ENCODE peak calls at places on chromosomes 12 and 14, in five cellular contexts. C, Z, T, F and E are unnamed samples. For H3K4me1, the result is how much of the 10 kb centered on the place peaks cover.

GRCh38 chr14:36671149-36671548 is 9.5 kb downstream of the PAX9 start:
- DNase-seq in C (no peak), Z (no peak), T (no peak), F (no peak), E (no peak)

GRCh38 chr14:79896009-79896408 is 315.3 kb downstream of the DIO2 start:
- DNase-seq in C (no peak), Z (no peak), T (no peak), F (no peak), E (no peak)

GRCh38 chr14:95449131-95449530 is 67.3 kb downstream of the SYNE3 start:
- DNase-seq in C (no peak), Z (no peak), T (no peak), F (no peak), E (no peak)

GRCh38 chr14:43647302-43647701 is 859.8 kb downstream of the FSCB start:
- DNase-seq in C (no peak), Z (peak), T (no peak), F (peak), E (peak)

GRCh38 chr12:40921563-40922163 is 229.4 kb downstream of the CNTN1 start:
- DNase-seq in C (no peak), Z (peak), T (no peak), F (peak), E (no peak)

GRCh38 chr14:25049559-25050493 is at the start of gene STXBP6:
- DNase-seq in C (peak), Z (peak), T (peak), F (peak), E (peak)

GRCh38 chr12:89189448-89189847 is 162.9 kb downstream of the DUSP6 start:
- DNase-seq in C (no peak), Z (no peak), T (no peak), F (no peak), E (no peak)

GRCh38 chr14:41285193-41285748 is 321.4 kb upstream of the LRFN5 start:
- DNase-seq in C (no peak), Z (peak), T (no peak), F (peak), E (peak)

GRCh38 chr14:61663312-61663974 is 31.9 kb upstream of the HIF1A start:
- DNase-seq in C (no peak), Z (no peak), T (no peak), F (no peak), E (no peak)

GRCh38 chr12:11812558-11813421 is 163.3 kb downstream of the ETV6 start:
- DNase-seq in C (no peak), Z (peak), T (peak), F (peak), E (peak)

GRCh38 chr14:91142214-91142668 is 28.4 kb downstream of the DGLUCY start:
- DNase-seq in C (no peak), Z (no peak), T (no peak), F (no peak), E (no peak)

GRCh38 chr12:27969011-27969900 is 3.3 kb downstream of the PTHLH start:
- DNase-seq in C (peak), Z (peak), T (peak), F (peak), E (peak)

GRCh38 chr14:32167907-32168306 is 33.9 kb upstream of the RNU6-7 start:
- DNase-seq in C (no peak), Z (no peak), T (no peak), F (no peak), E (no peak)

GRCh38 chr12:111570090-111570961 is 28.8 kb downstream of the ATXN2 start:
- DNase-seq in C (no peak), Z (peak), T (no peak), F (no peak), E (no peak)

GRCh38 chr14:99035268-99035667 is 236.7 kb downstream of the BCL11B start:
- DNase-seq in C (no peak), Z (peak), T (no peak), F (no peak), E (no peak)

GRCh38 chr14:99036594-99037293 is 235.3 kb downstream of the BCL11B start:
- DNase-seq in C (no peak), Z (no peak), T (no peak), F (peak), E (peak)

GRCh38 chr14:99035712-99036593 is 236.0 kb downstream of the BCL11B start:
- DNase-seq in C (peak), Z (peak), T (peak), F (peak), E (peak)

GRCh38 chr14:99033951-99034350 is 238.0 kb downstream of the BCL11B start:
- DNase-seq in C (no peak), Z (no peak), T (no peak), F (no peak), E (peak)

DNA sequence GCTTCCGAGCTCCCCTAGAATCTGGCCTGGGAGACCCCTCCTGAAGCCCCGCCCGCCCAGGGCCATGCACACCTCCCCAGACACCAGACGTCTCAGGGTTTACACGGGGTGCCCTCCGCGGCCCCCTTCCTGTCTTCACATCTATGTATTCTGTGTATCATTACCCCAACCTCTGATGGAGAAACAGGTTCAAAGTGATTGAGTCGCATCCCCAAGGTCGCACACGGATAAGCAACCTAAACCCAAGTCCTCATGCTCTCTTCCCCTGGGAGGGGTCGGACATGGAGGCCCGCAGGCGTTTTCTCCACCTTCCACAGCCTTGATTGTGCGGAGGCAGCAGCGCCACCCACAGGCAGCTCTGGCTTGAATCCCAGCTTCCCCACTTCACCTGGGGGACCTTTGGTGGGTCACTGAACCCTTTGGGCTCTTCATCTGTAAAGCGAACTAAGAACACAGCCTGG is 237.3 kb downstream of the BCL11B start:
- DNase-seq in C (no peak), Z (no peak), T (no peak), F (no peak), E (peak)
- TF ChIP-seq CTCF in C (no peak), Z (no peak), T (peak), F (peak), E (peak)

GRCh38 chr12:47391566-47391965 is 311.8 kb upstream of the AMIGO2 start:
- DNase-seq in C (no peak), Z (no peak), T (no peak), F (no peak), E (no peak)
- H3K4me1 ChIP-seq in C (under half), Z (under half), T (under half), F (under half), E (under half)

DNA sequence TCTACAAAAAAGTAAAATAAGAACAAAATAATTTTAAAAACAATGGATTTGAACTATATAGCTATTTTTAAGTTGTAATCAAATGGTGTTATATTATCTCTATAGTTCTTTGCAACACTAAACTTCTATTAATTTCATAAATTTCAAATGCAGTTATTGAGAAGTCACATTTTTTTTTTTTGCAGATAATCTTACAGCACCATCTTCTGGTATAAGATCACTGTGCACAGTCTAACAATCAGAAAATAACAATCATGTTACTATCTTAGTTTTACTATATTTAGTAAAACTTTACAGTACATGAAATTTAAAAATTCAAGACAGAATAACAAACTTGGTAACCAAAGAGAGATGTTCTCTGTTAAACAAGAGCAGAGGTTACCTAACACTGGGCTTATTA is 40.6 kb downstream of the GXYLT1 start:
- DNase-seq in C (no peak), Z (no peak), T (no peak), F (no peak), E (no peak)
- TF ChIP-seq CTCF in C (no peak), Z (peak), T (peak), F (peak), E (no peak)

DNA sequence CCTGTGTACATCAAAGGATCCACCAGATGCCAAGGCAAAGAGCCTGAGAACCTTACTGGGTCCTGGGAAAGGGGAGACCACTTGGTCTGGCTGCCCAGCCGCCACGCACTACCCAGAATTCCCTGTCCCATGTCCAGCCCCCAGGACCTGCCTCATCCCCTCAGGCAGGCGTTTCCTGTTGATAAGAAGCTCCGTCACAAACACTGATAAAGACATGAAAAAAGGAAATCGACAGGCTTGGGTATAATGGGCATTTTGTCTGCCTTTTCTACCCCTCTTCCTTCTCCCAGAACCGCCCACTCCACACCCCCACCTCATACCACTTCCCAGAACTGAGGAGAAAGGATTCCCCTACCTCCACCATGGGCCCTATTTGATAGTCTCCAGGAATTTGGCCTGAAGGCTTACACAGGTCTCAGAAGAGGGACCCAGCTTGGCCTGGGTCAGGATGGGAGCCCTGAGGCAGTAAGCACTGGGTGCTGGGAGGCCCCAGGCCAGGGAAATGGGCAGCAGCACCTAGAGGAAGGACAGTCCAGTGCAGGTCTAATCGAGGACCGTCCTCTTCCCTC is 18.8 kb downstream of the ACVRL1 start:
- DNase-seq in C (peak), Z (no peak), T (no peak), F (no peak), E (peak)
- H3K4me1 ChIP-seq in C (under half), Z (under half), T (under half), F (under half), E (under half)

DNA sequence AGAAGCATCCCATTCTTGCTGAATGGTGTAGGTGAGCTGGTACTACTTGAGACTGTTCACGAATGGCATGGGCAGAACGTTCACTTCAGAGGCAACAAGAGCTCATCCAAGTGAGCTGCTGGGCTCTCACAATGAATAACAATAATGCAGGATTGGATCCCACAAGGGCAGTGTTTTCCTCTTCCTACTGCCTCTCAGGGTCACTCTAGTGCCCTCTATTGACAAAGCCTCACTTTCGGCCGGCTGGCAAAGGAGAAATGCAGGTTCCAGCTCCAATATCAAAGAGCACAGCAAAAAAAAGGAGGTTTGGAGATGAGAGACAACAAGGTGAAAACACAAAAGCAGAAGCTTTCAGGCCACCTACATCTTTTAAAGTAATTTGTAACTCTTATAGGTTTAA is 74.6 kb upstream of the MYF6 start:
- DNase-seq in C (no peak), Z (peak), T (peak), F (peak), E (peak)
- TF ChIP-seq CTCF in C (no peak), Z (peak), T (peak), F (peak), E (peak)

GRCh38 chr12:5784626-5785130 is 160.4 kb downstream of the ANO2 start:
- DNase-seq in C (no peak), Z (no peak), T (no peak), F (no peak), E (peak)
- H3K4me1 ChIP-seq in C (under half), Z (under half), T (under half), F (under half), E (under half)

GRCh38 chr12:124709722-124710656 is 142.6 kb upstream of the NCOR2 start:
- DNase-seq in C (no peak), Z (no peak), T (no peak), F (no peak), E (no peak)
- TF ChIP-seq CTCF in C (no peak), Z (peak), T (peak), F (no peak), E (peak)

GRCh38 chr14:104977681-104978647 is at the start of gene AHNAK2:
- DNase-seq in C (peak), Z (peak), T (peak), F (peak), E (peak)

GRCh38 chr14:104974665-104975390 is 3.3 kb downstream of the AHNAK2 start:
- DNase-seq in C (peak), Z (no peak), T (no peak), F (no peak), E (peak)

GRCh38 chr14:104975481-104976197 is 2.5 kb downstream of the AHNAK2 start:
- DNase-seq in C (peak), Z (peak), T (peak), F (peak), E (peak)

GRCh38 chr14:104977008-104977680 is 1.0 kb downstream of the AHNAK2 start:
- DNase-seq in C (peak), Z (peak), T (no peak), F (no peak), E (no peak)

DNA sequence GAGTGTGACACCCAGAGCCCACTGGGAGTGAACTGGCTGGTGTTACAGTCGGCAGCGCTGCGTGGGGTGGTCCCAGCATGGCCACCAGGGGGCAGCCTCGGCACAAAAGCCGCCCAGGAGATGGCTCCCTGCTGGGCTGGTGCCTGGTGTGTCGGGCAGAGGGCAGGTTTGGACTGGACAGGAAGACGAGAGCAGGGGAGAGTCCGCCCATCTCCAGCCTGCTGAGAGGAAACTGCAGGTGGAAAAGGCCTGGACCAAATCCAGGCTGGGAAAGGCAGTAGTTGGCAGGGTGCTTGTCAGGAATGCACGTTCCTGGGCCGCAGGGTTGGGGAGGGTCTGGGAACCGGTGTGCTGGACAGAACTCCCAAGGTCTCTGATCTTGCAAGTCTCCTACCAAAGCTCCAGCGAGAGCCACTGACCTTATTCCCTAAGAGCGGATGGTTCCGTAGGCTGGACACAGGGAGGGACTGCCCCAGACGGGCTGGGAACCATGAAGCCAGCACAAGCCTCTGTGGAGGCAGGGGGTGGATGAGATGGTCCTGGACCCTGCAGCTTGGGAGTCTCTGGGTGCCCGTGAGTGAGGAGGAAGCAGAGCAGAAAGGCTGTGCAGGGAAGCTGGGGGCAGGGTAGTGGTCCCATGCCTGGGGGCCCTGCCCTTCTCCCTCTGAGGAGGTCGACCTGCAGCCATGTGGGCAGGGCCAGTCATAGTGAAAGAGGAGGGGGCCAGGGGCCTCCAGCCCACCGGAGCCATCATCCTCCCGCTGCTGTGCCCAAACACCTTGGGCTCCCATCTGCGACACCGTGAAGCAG is 1.8 kb downstream of the AHNAK2 start:
- DNase-seq in C (peak), Z (peak), T (peak), F (peak), E (peak)
- H3K4me1 ChIP-seq in C (half or more), Z (under half), T (half or more), F (under half), E (under half)

DNA sequence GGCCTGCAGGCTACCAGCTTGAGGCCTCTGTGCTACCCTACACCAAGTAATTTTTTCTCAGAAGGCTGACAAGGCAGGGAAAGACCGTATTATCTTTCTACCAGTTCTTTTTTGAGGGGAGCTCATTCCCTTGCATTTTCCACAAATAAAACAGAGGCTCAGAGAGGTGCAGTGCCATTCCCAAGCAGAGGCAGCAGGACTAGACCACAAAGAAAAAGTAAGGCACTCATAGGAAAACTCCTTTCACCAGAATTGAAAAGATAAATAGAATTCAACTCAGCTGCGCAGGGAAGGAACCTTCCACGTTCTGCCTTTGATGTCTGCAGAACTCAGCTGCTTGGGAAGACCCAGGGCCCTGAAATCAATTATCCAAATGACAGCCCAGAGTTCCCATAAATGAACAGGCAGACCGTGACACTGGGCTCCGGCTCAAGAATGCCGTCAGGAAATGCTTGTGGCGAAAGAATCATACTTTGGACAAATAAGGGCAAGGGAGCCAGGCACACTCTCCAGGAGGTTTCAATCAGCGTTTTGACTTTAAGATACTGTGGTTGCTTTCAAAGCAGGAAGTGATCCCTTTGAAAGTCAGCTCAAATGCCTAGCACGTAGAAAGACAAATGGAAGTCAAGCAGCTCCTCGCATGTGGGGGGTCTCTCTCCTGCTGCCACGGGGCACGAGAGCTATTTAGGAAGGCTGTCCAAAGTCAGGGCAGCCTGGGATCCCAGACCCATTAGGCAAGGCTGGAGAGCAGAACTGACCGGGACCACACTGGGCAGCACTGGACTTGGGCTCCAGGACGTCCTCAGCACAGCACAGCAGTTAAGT is 14.0 kb downstream of the KCTD10 start:
- DNase-seq in C (peak), Z (peak), T (peak), F (peak), E (peak)
- TF ChIP-seq CTCF in C (no peak), Z (peak), T (no peak), F (no peak), E (no peak)

DNA sequence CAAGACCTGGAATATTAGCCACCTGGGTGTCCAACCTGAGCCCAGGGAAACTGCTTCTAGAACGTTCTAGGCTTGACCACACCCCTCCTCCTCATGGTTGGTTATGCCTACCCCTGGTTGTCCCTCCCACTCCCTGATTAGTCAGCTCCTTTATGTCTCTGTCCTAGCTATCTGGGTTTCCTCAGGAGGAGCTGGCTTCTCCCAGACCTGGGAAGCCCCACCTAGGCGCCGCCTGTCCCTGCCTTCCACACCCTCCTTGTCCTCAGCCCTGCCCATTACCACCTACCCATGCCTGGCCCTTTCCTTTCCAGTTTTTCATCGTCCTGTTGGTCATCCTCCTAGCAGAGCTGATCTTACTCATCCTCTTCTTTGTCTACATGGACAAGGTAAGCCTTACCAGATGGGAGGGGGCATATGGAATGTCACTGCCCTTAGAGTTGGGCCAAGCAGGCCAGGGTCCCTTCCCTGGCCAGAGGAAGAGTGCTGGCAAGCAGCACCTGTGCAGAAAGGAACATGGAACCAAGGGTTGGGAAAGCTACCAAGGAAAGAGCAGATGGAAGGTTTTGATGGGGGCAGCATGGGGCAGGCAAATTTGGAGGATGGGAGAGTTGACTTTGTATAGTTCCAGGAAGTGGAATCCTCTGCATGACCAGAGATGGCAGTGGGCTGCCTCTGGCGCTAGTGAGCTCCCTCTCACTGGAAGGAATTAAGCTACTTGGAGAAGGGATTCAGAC is 201.7 kb downstream of the TSPAN9 start:
- DNase-seq in C (no peak), Z (no peak), T (no peak), F (no peak), E (no peak)
- H3K4me1 ChIP-seq in C (under half), Z (under half), T (under half), F (under half), E (under half)